ENCODE peak calls at places on chromosomes 3 and 15, in seven cellular contexts. K, J, G, M, N, T and B are unnamed samples.
A peak's percentile ranks its signal among the peaks of the same experiment; 100 is the strongest.

GRCh38 chr3:150237490-150237889 is 170.6 kb upstream of the TSC22D2 start:
- DNase-seq in G (no peak), J (no peak), T (no peak), M (no peak), N (no peak), K (no peak), B (no peak)

GRCh38 chr15:38593523-38593922 is 28.9 kb upstream of the RASGRP1 start:
- DNase-seq in G (no peak), J (no peak), N (no peak), T (no peak), K (no peak), M (no peak), B (no peak)

GRCh38 chr15:63052961-63053698 is 10.6 kb downstream of the TPM1 start:
- DNase-seq in N (no peak), T (no peak), G (no peak), M (no peak), J (no peak), K (no peak), B (peak; percentile 83)

GRCh38 chr3:183839751-183840150 is 14.4 kb upstream of the MAP6D1 start:
- DNase-seq in M (no peak), G (no peak), N (no peak), T (no peak), K (no peak), J (no peak), B (no peak)

GRCh38 chr3:31767920-31768319 is 213.1 kb downstream of the OSBPL10 start:
- DNase-seq in T (no peak), J (no peak), G (no peak), N (no peak), M (no peak), K (no peak), B (no peak)

GRCh38 chr3:48957006-48957705 is 32.9 kb upstream of the P4HTM start:
- DNase-seq in K (no peak), M (no peak), T (no peak), G (no peak), N (no peak), J (no peak), B (no peak)

GRCh38 chr3:163655021-163655420 is 1423.3 kb downstream of the SI start:
- DNase-seq in N (no peak), K (no peak), G (no peak), M (no peak), J (no peak), T (no peak), B (no peak)

GRCh38 chr3:194967126-194968117 is 281.7 kb downstream of the FAM43A start:
- DNase-seq in K (no peak), N (no peak), G (no peak), M (no peak), J (no peak), T (no peak), B (no peak)

GRCh38 chr15:29276366-29276765 is 6.7 kb upstream of the NSMCE3 start:
- DNase-seq in M (no peak), J (no peak), N (no peak), T (no peak), K (no peak), G (no peak), B (no peak)

GRCh38 chr15:72934006-72934405 is 118.3 kb upstream of the NEO1 start:
- DNase-seq in J (no peak), N (no peak), T (no peak), G (no peak), M (no peak), K (no peak), B (peak; percentile 14)

GRCh38 chr3:150309557-150309956 is 98.5 kb upstream of the TSC22D2 start:
- DNase-seq in G (no peak), K (no peak), J (no peak), M (no peak), T (no peak), N (no peak), B (no peak)

GRCh38 chr3:141795311-141795710 is 32.1 kb downstream of the GRK7 start:
- DNase-seq in J (no peak), T (no peak), M (no peak), G (no peak), K (no peak), N (no peak), B (no peak)

GRCh38 chr3:64575211-64575844 is 112.5 kb downstream of the ADAMTS9 start:
- DNase-seq in T (no peak), J (no peak), N (no peak), M (no peak), K (no peak), G (no peak), B (peak; percentile 64)

GRCh38 chr3:112437146-112438022 is 61.9 kb downstream of the BTLA start:
- DNase-seq in J (no peak), G (no peak), N (no peak), M (no peak), T (no peak), K (no peak), B (peak; percentile 59)

GRCh38 chr15:49900036-49900435 is 219.0 kb downstream of the ATP8B4 start:
- DNase-seq in T (no peak), G (no peak), K (no peak), J (peak; percentile 14), N (no peak), M (no peak), B (no peak)

GRCh38 chr3:54955496-54955895 is 27.6 kb upstream of the LRTM1 start:
- DNase-seq in J (no peak), K (no peak), M (no peak), N (no peak), G (no peak), T (no peak), B (peak; percentile 54)